ENCODE peak calls at places on chromosome 13, in seven cellular contexts. K is GM12864, C is IMR-90, H is brain pericyte, X is NCI-H1105, R is hepatic stellate cell, I is heart left ventricle. S is an unnamed sample.

GRCh38 chr13:50131998-50132936 is 117.0 kb downstream of the KCNRG start:
- DNase-seq in I (peak), H (no peak), C (no peak), K (no peak), X (no peak), R (no peak), S (no peak)

GRCh38 chr13:99436686-99437416 is 64.4 kb upstream of the TM9SF2 start:
- DNase-seq in C (peak), K (no peak), R (peak), I (peak), H (peak), X (peak), S (peak)

GRCh38 chr13:51803422-51804294 is at the start of gene DHRS12:
- DNase-seq in H (no peak), X (peak), R (peak), I (peak), K (no peak), C (peak), S (peak)

GRCh38 chr13:76717092-76717491 is 169.1 kb downstream of the KCTD12 start:
- DNase-seq in R (no peak), C (peak), X (no peak), H (no peak), K (no peak), I (no peak), S (no peak)

GRCh38 chr13:40784540-40784939 is 4.9 kb upstream of the SLC25A15 start:
- DNase-seq in R (no peak), I (no peak), K (no peak), C (no peak), H (no peak), X (no peak), S (no peak)

GRCh38 chr13:81872581-81872980 is 1531.7 kb upstream of the SPRY2 start:
- DNase-seq in C (no peak), X (no peak), K (no peak), R (no peak), I (no peak), H (no peak), S (no peak)

GRCh38 chr13:72539925-72540324 is 187.5 kb downstream of the MZT1 start:
- DNase-seq in X (no peak), C (no peak), R (no peak), K (no peak), H (no peak), I (no peak), S (no peak)

GRCh38 chr13:41356788-41357187 is 45.7 kb downstream of the NAA16 start:
- DNase-seq in R (no peak), K (no peak), X (no peak), I (no peak), C (no peak), H (no peak), S (no peak)

GRCh38 chr13:40480012-40480914 is 186.2 kb downstream of the FOXO1 start:
- DNase-seq in K (no peak), R (no peak), X (no peak), H (no peak), C (no peak), I (no peak), S (no peak)

GRCh38 chr13:30477346-30478235 is 11.9 kb upstream of the HMGB1 start:
- DNase-seq in C (no peak), H (no peak), X (no peak), I (no peak), K (peak), R (no peak), S (no peak)

GRCh38 chr13:95937700-95938320 is 115.4 kb downstream of the UGGT2 start:
- DNase-seq in R (no peak), K (no peak), I (no peak), X (no peak), C (no peak), H (no peak), S (no peak)

GRCh38 chr13:96450635-96451034 is 360.7 kb downstream of the HS6ST3 start:
- DNase-seq in K (no peak), C (no peak), R (no peak), X (no peak), I (no peak), H (no peak), S (no peak)

GRCh38 chr13:51803018-51803417 is 945 bp downstream of the DHRS12 start:
- DNase-seq in I (no peak), K (no peak), R (no peak), X (no peak), C (no peak), H (no peak), S (no peak)

GRCh38 chr13:33636955-33637670 is 180.8 kb upstream of the RFC3 start:
- DNase-seq in X (no peak), H (no peak), R (no peak), I (no peak), C (peak), K (no peak), S (no peak)

GRCh38 chr13:20217168-20217567 is 15.0 kb downstream of the GJB6 start:
- DNase-seq in K (no peak), X (no peak), R (no peak), C (no peak), I (no peak), H (no peak), S (no peak)

GRCh38 chr13:102707465-102707864 is 12.6 kb upstream of the METTL21C start:
- DNase-seq in R (peak), X (peak), C (peak), I (no peak), K (no peak), H (peak), S (no peak)

GRCh38 chr13:46389985-46390384 is 2.9 kb upstream of the RUBCNL start:
- DNase-seq in R (no peak), C (no peak), X (no peak), H (no peak), I (no peak), K (no peak), S (peak)

GRCh38 chr13:101121608-101122007 is 294.7 kb downstream of the NALCN start:
- DNase-seq in X (no peak), K (no peak), I (no peak), C (no peak), H (no peak), R (no peak), S (no peak)

GRCh38 chr13:75365724-75366173 is 116.2 kb downstream of the TBC1D4 start:
- DNase-seq in C (peak), K (peak), X (no peak), I (no peak), R (peak), H (no peak), S (no peak)